ENCODE peak calls at places on chromosomes 13 and 19, in seven cellular contexts. One of them, this sample, is unnamed.

GRCh38 chr19:6402834-6403608 is 10.1 kb upstream of the GTF2F1 start:
- DNase-seq in left lung: no peak
- DNase-seq in left ventricle myocardium inferior: no peak
- DNase-seq in brain microvascular endothelial cell: peak; percentile 76
- DNase-seq in HCT116: no peak
- DNase-seq in GM06990: no peak
- DNase-seq in ascending aorta: no peak
- DNase-seq in this sample: peak; percentile 20

GRCh38 chr13:51942189-51942588 is 69.1 kb downstream of the ATP7B start:
- DNase-seq in left lung: no peak
- DNase-seq in HCT116: peak; percentile 19
- DNase-seq in ascending aorta: no peak
- DNase-seq in brain microvascular endothelial cell: no peak
- DNase-seq in GM06990: no peak
- DNase-seq in left ventricle myocardium inferior: no peak
- DNase-seq in this sample: no peak

GRCh38 chr13:47252627-47253026 is 355.8 kb upstream of the HTR2A start:
- DNase-seq in left ventricle myocardium inferior: no peak
- DNase-seq in ascending aorta: no peak
- DNase-seq in HCT116: no peak
- DNase-seq in brain microvascular endothelial cell: no peak
- DNase-seq in left lung: no peak
- DNase-seq in GM06990: no peak
- DNase-seq in this sample: no peak

GRCh38 chr13:72145383-72145782 is 278.4 kb upstream of the DACH1 start:
- DNase-seq in GM06990: no peak
- DNase-seq in brain microvascular endothelial cell: peak; percentile 50
- DNase-seq in HCT116: no peak
- DNase-seq in left ventricle myocardium inferior: no peak
- DNase-seq in left lung: no peak
- DNase-seq in ascending aorta: no peak
- DNase-seq in this sample: no peak

GRCh38 chr13:113040031-113040430 is 65.6 kb upstream of the F7 start:
- DNase-seq in ascending aorta: no peak
- DNase-seq in left lung: peak; percentile 57
- DNase-seq in HCT116: no peak
- DNase-seq in GM06990: no peak
- DNase-seq in brain microvascular endothelial cell: no peak
- DNase-seq in left ventricle myocardium inferior: no peak
- DNase-seq in this sample: no peak

GRCh38 chr13:113562085-113562749 is 22.3 kb upstream of the TFDP1 start:
- DNase-seq in left ventricle myocardium inferior: peak; percentile 52
- DNase-seq in GM06990: no peak
- DNase-seq in brain microvascular endothelial cell: peak; percentile 62
- DNase-seq in ascending aorta: no peak
- DNase-seq in HCT116: no peak
- DNase-seq in left lung: peak; percentile 61
- DNase-seq in this sample: no peak

GRCh38 chr19:23365222-23365621 is 30.0 kb downstream of the ZNF91 start:
- DNase-seq in GM06990: no peak
- DNase-seq in HCT116: no peak
- DNase-seq in ascending aorta: no peak
- DNase-seq in left lung: no peak
- DNase-seq in brain microvascular endothelial cell: no peak
- DNase-seq in left ventricle myocardium inferior: no peak
- DNase-seq in this sample: no peak

GRCh38 chr13:46146898-46147297 is 35.1 kb downstream of the LCP1 start:
- DNase-seq in left lung: no peak
- DNase-seq in GM06990: no peak
- DNase-seq in ascending aorta: no peak
- DNase-seq in HCT116: no peak
- DNase-seq in brain microvascular endothelial cell: peak; percentile 22
- DNase-seq in left ventricle myocardium inferior: no peak
- DNase-seq in this sample: no peak

GRCh38 chr19:57807541-57807940 is 7.2 kb downstream of the ZNF552 start:
- DNase-seq in ascending aorta: no peak
- DNase-seq in left ventricle myocardium inferior: no peak
- DNase-seq in left lung: no peak
- DNase-seq in HCT116: no peak
- DNase-seq in GM06990: no peak
- DNase-seq in brain microvascular endothelial cell: no peak
- DNase-seq in this sample: no peak

GRCh38 chr19:31451686-31452325 is 102.6 kb upstream of the TSHZ3 start:
- DNase-seq in left ventricle myocardium inferior: no peak
- DNase-seq in ascending aorta: no peak
- DNase-seq in left lung: no peak
- DNase-seq in brain microvascular endothelial cell: no peak
- DNase-seq in GM06990: no peak
- DNase-seq in HCT116: no peak
- DNase-seq in this sample: no peak

GRCh38 chr13:106650690-106651205 is 82.8 kb upstream of the ARGLU1 start:
- DNase-seq in HCT116: no peak
- DNase-seq in left ventricle myocardium inferior: no peak
- DNase-seq in GM06990: no peak
- DNase-seq in brain microvascular endothelial cell: no peak
- DNase-seq in ascending aorta: no peak
- DNase-seq in left lung: no peak
- DNase-seq in this sample: no peak

GRCh38 chr13:76976488-76976887 is 15.4 kb upstream of the CLN5 start:
- DNase-seq in left ventricle myocardium inferior: no peak
- DNase-seq in brain microvascular endothelial cell: peak; percentile 36
- DNase-seq in ascending aorta: no peak
- DNase-seq in GM06990: no peak
- DNase-seq in left lung: no peak
- DNase-seq in HCT116: no peak
- DNase-seq in this sample: peak; percentile 59

GRCh38 chr13:37492741-37493514 is 105.6 kb downstream of the POSTN start:
- DNase-seq in left lung: no peak
- DNase-seq in ascending aorta: no peak
- DNase-seq in brain microvascular endothelial cell: peak; percentile 94
- DNase-seq in left ventricle myocardium inferior: no peak
- DNase-seq in GM06990: no peak
- DNase-seq in HCT116: no peak
- DNase-seq in this sample: peak; percentile 92

GRCh38 chr13:53129864-53130393 is 101.3 kb downstream of the OLFM4 start:
- DNase-seq in left ventricle myocardium inferior: no peak
- DNase-seq in left lung: no peak
- DNase-seq in HCT116: no peak
- DNase-seq in brain microvascular endothelial cell: no peak
- DNase-seq in GM06990: no peak
- DNase-seq in ascending aorta: no peak
- DNase-seq in this sample: no peak

GRCh38 chr13:35448465-35448864 is 28.0 kb downstream of the MAB21L1 start:
- DNase-seq in HCT116: no peak
- DNase-seq in left ventricle myocardium inferior: no peak
- DNase-seq in ascending aorta: no peak
- DNase-seq in GM06990: no peak
- DNase-seq in left lung: no peak
- DNase-seq in brain microvascular endothelial cell: no peak
- DNase-seq in this sample: no peak

GRCh38 chr13:80047406-80047805 is 293.5 kb downstream of the SPRY2 start:
- DNase-seq in brain microvascular endothelial cell: peak; percentile 60
- DNase-seq in GM06990: no peak
- DNase-seq in left lung: no peak
- DNase-seq in left ventricle myocardium inferior: no peak
- DNase-seq in ascending aorta: no peak
- DNase-seq in HCT116: no peak
- DNase-seq in this sample: no peak

GRCh38 chr19:15156391-15156790 is 44.4 kb downstream of the NOTCH3 start:
- DNase-seq in brain microvascular endothelial cell: no peak
- DNase-seq in HCT116: no peak
- DNase-seq in left ventricle myocardium inferior: no peak
- DNase-seq in ascending aorta: no peak
- DNase-seq in left lung: no peak
- DNase-seq in GM06990: no peak
- DNase-seq in this sample: no peak

GRCh38 chr19:15155296-15155695 is 45.5 kb downstream of the NOTCH3 start:
- DNase-seq in left lung: no peak
- DNase-seq in ascending aorta: no peak
- DNase-seq in GM06990: no peak
- DNase-seq in HCT116: no peak
- DNase-seq in left ventricle myocardium inferior: no peak
- DNase-seq in brain microvascular endothelial cell: no peak
- DNase-seq in this sample: no peak

GRCh38 chr19:15149704-15150103 is 42.5 kb downstream of the SYDE1 start:
- DNase-seq in ascending aorta: no peak
- DNase-seq in brain microvascular endothelial cell: no peak
- DNase-seq in left lung: no peak
- DNase-seq in left ventricle myocardium inferior: no peak
- DNase-seq in GM06990: no peak
- DNase-seq in HCT116: no peak
- DNase-seq in this sample: no peak

GRCh38 chr19:15159251-15159650 is 41.5 kb downstream of the NOTCH3 start:
- DNase-seq in HCT116: no peak
- DNase-seq in ascending aorta: no peak
- DNase-seq in left ventricle myocardium inferior: no peak
- DNase-seq in brain microvascular endothelial cell: no peak
- DNase-seq in GM06990: no peak
- DNase-seq in left lung: no peak
- DNase-seq in this sample: no peak

DNA sequence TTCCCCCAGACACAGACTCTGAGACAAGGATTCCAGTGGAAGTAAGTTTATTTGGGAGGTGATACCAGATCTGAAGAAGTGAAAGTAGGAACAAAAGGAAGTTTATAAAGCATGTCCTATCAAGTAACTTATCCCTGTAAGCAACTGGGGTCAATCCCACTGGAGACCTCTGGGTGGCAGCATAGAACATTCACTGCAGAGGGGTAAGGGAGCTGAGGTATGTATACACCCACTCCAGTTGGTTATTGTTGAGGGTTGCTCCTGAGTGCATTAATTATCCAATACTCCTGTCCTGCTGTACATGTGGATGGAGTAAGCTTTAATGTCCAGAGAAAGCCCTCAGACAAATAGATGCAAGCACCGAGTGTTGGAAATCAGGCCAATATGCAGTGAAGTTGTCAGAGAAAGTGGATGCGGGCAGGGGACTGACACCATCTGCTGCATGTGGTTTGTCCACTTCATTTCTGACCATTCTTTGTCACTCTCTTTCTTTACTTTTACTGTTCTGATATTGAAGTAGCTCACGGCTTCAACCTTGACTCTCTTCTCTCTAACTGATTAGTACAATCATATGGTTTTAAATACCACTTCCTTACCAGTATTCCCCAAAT is 46.7 kb downstream of the NOTCH3 start:
- DNase-seq in GM06990: no peak
- DNase-seq in ascending aorta: no peak
- DNase-seq in left lung: no peak
- DNase-seq in brain microvascular endothelial cell: peak; percentile 60
- DNase-seq in HCT116: peak; percentile 37
- DNase-seq in left ventricle myocardium inferior: no peak
- DNase-seq in this sample: no peak
- TF ChIP-seq CTCF in GM06990: peak; percentile 42
- TF ChIP-seq CTCF in ascending aorta: peak; percentile 28
- TF ChIP-seq CTCF in left lung: peak; percentile 67
- TF ChIP-seq CTCF in brain microvascular endothelial cell: peak; percentile 81
- TF ChIP-seq CTCF in HCT116: peak; percentile 71
- TF ChIP-seq CTCF in left ventricle myocardium inferior: peak; percentile 56
- TF ChIP-seq CTCF in this sample: peak; percentile 66

DNA sequence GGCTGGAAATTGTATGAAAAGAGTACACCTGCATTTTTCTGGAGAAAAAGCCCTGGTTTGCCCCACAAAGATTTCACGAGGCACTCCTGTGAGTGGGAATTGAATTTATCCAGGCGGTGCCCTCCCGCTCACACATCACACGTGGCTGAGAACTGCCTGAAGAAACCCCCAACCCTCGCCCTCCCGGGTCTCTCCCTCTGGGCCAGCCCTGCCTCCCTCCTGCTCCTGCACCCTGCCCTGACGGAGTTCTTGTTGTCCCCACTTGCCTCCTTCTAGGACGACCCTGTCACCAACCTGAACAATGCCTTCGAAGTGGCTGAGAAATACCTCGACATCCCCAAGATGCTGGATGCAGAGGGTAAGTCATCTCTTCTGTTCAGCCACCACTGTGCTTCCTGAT is 35.2 kb downstream of the CAPN12 start:
- DNase-seq in GM06990: no peak
- DNase-seq in brain microvascular endothelial cell: no peak
- DNase-seq in left lung: no peak
- DNase-seq in ascending aorta: no peak
- DNase-seq in HCT116: no peak
- DNase-seq in left ventricle myocardium inferior: no peak
- DNase-seq in this sample: no peak
- H3K36me3 ChIP-seq in GM06990: peaks cover 68% of the 10 kb centered on the region
- H3K36me3 ChIP-seq in brain microvascular endothelial cell: peaks cover 99% of the 10 kb centered on the region
- H3K36me3 ChIP-seq in left lung: peaks cover 100% of the 10 kb centered on the region
- H3K36me3 ChIP-seq in ascending aorta: peaks cover 92% of the 10 kb centered on the region
- H3K36me3 ChIP-seq in HCT116: peaks cover 66% of the 10 kb centered on the region
- H3K36me3 ChIP-seq in left ventricle myocardium inferior: peaks cover 87% of the 10 kb centered on the region
- H3K36me3 ChIP-seq in this sample: peaks cover 85% of the 10 kb centered on the region

GRCh38 chr19:12364391-12365093 is 941 bp downstream of the ZNF442 start:
- DNase-seq in left lung: no peak
- DNase-seq in ascending aorta: no peak
- DNase-seq in GM06990: peak; percentile 18
- DNase-seq in brain microvascular endothelial cell: peak; percentile 1
- DNase-seq in left ventricle myocardium inferior: peak; percentile 15
- DNase-seq in HCT116: no peak
- DNase-seq in this sample: no peak

GRCh38 chr19:12365372-12366162 is at the start of gene ZNF442:
- DNase-seq in HCT116: no peak
- DNase-seq in brain microvascular endothelial cell: peak; percentile 95
- DNase-seq in ascending aorta: peak; percentile 84
- DNase-seq in left ventricle myocardium inferior: peak; percentile 97
- DNase-seq in GM06990: peak; percentile 82
- DNase-seq in left lung: peak; percentile 93
- DNase-seq in this sample: peak; percentile 84

DNA sequence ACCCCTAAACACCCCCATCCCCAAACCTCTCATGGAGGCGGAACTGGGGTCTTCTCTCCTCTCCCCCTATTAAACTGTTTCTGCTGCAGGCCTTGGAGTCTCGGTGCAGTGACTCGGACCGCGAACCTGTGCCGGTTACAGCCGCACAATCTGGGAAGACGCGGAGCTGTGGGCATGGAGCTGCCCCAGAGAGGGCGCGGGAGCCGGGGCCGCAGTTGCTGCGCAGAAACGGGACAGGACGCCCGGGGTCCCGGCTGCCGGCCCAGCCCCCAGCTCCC is 450 bp downstream of the ZNF442 start:
- DNase-seq in GM06990: no peak
- DNase-seq in ascending aorta: no peak
- DNase-seq in left ventricle myocardium inferior: no peak
- DNase-seq in HCT116: no peak
- DNase-seq in left lung: no peak
- DNase-seq in brain microvascular endothelial cell: peak; percentile 12
- DNase-seq in this sample: no peak
- H3K4me3 ChIP-seq in GM06990: peak overlapping the region; percentile 83
- H3K4me3 ChIP-seq in ascending aorta: peak overlapping the region; percentile 91
- H3K4me3 ChIP-seq in left ventricle myocardium inferior: peak overlapping the region; percentile 97
- H3K4me3 ChIP-seq in HCT116: no peak overlapping the region
- H3K4me3 ChIP-seq in left lung: peak overlapping the region; percentile 74
- H3K4me3 ChIP-seq in brain microvascular endothelial cell: peak overlapping the region; percentile 74
- H3K4me3 ChIP-seq in this sample: peak overlapping the region; percentile 74

GRCh38 chr19:14197882-14198281 is 8.1 kb downstream of the ADGRL1 start:
- DNase-seq in left lung: no peak
- DNase-seq in ascending aorta: no peak
- DNase-seq in HCT116: no peak
- DNase-seq in GM06990: no peak
- DNase-seq in left ventricle myocardium inferior: no peak
- DNase-seq in brain microvascular endothelial cell: no peak
- DNase-seq in this sample: no peak

GRCh38 chr19:14203258-14203657 is 2.7 kb downstream of the ADGRL1 start:
- DNase-seq in left ventricle myocardium inferior: no peak
- DNase-seq in GM06990: no peak
- DNase-seq in HCT116: no peak
- DNase-seq in left lung: no peak
- DNase-seq in brain microvascular endothelial cell: no peak
- DNase-seq in ascending aorta: no peak
- DNase-seq in this sample: no peak

GRCh38 chr19:14198384-14199376 is 7.3 kb downstream of the ADGRL1 start:
- DNase-seq in HCT116: no peak
- DNase-seq in GM06990: no peak
- DNase-seq in left ventricle myocardium inferior: no peak
- DNase-seq in ascending aorta: no peak
- DNase-seq in brain microvascular endothelial cell: no peak
- DNase-seq in left lung: no peak
- DNase-seq in this sample: no peak
- TF ChIP-seq CTCF in HCT116: peak; percentile 40
- TF ChIP-seq CTCF in GM06990: peak; percentile 16
- TF ChIP-seq CTCF in left ventricle myocardium inferior: no peak
- TF ChIP-seq CTCF in ascending aorta: no peak
- TF ChIP-seq CTCF in brain microvascular endothelial cell: peak; percentile 28
- TF ChIP-seq CTCF in left lung: no peak
- TF ChIP-seq CTCF in this sample: peak; percentile 23

This sample was measured in BJ.